ENCODE peak calls at places on chromosomes 3 and 15, in five cellular contexts. L is ovary, I is K562, B is body of pancreas, A is mammary epithelial cell. M is an unnamed sample.

GRCh38 chr3:38360345-38360744 is 13.8 kb downstream of the XYLB start:
- DNase-seq in L (no peak), I (no peak), B (no peak), A (no peak), M (no peak)

GRCh38 chr3:127777861-127778711 is 44.2 kb downstream of the MGLL start:
- DNase-seq in L (no peak), I (no peak), B (no peak), A (no peak), M (no peak)

GRCh38 chr3:18237251-18238005 is 187.7 kb downstream of the SATB1 start:
- DNase-seq in L (no peak), I (no peak), B (no peak), A (peak), M (no peak)

GRCh38 chr3:87082806-87083440 is 92.0 kb upstream of the VGLL3 start:
- DNase-seq in L (peak), I (no peak), B (peak), A (peak), M (no peak)

GRCh38 chr15:55267401-55268053 is 22.1 kb downstream of the RAB27A start:
- DNase-seq in L (no peak), I (no peak), B (peak), A (no peak), M (no peak)

GRCh38 chr3:32278714-32279113 is 40.2 kb downstream of the CMTM8 start:
- DNase-seq in L (no peak), I (no peak), B (no peak), A (peak), M (no peak)

GRCh38 chr15:83268147-83268546 is 16.3 kb downstream of the BNC1 start:
- DNase-seq in L (no peak), I (no peak), B (no peak), A (no peak), M (no peak)

GRCh38 chr3:185502987-185503386 is 4.2 kb upstream of the TMEM41A start:
- DNase-seq in L (no peak), I (peak), B (peak), A (no peak), M (no peak)

GRCh38 chr3:53239800-53240199 is 16.0 kb downstream of the TKT start:
- DNase-seq in L (no peak), I (no peak), B (no peak), A (no peak), M (no peak)

GRCh38 chr15:59437777-59438574 is at the start of gene FAM81A:
- DNase-seq in L (peak), I (peak), B (peak), A (peak), M (peak)

GRCh38 chr15:59437473-59437776 is 561 bp upstream of the FAM81A start:
- DNase-seq in L (peak), I (no peak), B (no peak), A (no peak), M (no peak)

GRCh38 chr15:59438891-59439290 is 905 bp downstream of the FAM81A start:
- DNase-seq in L (peak), I (no peak), B (no peak), A (no peak), M (no peak)

GRCh38 chr15:59434481-59434880 is 3.5 kb upstream of the FAM81A start:
- DNase-seq in L (no peak), I (no peak), B (no peak), A (no peak), M (no peak)

GRCh38 chr15:59436774-59437472 is 1.1 kb upstream of the FAM81A start:
- DNase-seq in L (peak), I (no peak), B (no peak), A (no peak), M (no peak)
- H3K4me3 ChIP-seq in L (peak), I (no peak), B (no peak), A (no peak), M (peak)

GRCh38 chr3:57017481-57017880 is 43.0 kb upstream of the SPATA12 start:
- DNase-seq in L (no peak), I (no peak), B (no peak), A (no peak), M (no peak)
- H3K27ac ChIP-seq in L (no peak), I (no peak), B (no peak), A (no peak), M (no peak)

GRCh38 chr3:183546625-183547024 is 8.9 kb downstream of the KLHL6 start:
- DNase-seq in L (no peak), I (no peak), B (no peak), A (no peak), M (no peak)

GRCh38 chr3:183545688-183546087 is 9.8 kb downstream of the KLHL6 start:
- DNase-seq in L (no peak), I (no peak), B (no peak), A (no peak), M (no peak)

GRCh38 chr3:183551930-183552329 is 3.6 kb downstream of the KLHL6 start:
- DNase-seq in L (no peak), I (no peak), B (no peak), A (no peak), M (no peak)

GRCh38 chr3:183553263-183554026 is 2.1 kb downstream of the KLHL6 start:
- DNase-seq in L (no peak), I (no peak), B (no peak), A (no peak), M (no peak)

GRCh38 chr3:183548262-183548769 is 7.2 kb downstream of the KLHL6 start:
- DNase-seq in L (no peak), I (no peak), B (peak), A (peak), M (no peak)
- H3K4me3 ChIP-seq in L (no peak), I (no peak), B (no peak), A (no peak), M (no peak)

DNA sequence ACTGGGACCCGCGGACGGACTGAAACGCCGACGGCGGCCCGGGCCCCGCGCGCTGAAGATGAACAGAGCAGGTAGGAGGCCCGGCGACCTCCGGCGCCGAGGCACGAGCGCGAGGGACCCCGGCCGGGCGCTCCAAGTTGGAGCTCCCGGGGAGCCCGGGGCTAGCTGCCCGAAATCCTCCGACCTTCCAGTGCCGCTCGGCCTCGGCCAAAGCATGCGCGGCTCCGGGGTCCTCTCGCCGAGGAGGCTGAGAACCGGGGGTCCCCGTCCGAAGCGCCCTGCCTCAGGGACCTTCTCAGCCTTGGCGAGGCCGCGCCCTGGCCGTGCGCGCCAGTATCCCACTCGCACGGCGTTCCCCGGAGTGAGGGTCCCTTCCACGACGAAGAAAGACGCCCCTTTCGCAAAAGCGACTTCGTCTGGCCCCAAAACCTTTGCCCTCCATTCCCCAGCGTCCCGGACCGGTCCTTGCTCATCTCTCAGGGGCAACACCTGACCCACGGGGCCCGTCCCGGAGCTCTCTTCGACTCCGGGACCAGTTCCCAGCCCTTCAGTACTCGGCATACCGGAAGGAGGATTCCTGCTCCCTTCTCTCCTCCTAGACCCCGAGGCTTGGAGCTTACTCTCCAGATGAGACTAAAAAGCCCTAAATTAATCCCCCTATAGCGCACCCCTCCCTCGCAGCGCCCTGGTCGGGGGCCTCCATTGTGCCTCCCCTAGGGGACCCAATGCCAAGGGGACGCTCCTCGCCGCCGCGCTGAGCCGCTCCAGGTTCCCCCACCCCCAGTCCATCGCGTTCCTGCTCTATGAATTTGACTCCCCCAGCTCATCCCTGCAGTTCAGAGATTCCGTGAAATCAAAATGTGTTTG is 7.7 kb upstream of the FGD5 start:
- DNase-seq in L (peak), I (no peak), B (no peak), A (no peak), M (no peak)
- H3K27ac ChIP-seq in L (peak), I (no peak), B (no peak), A (no peak), M (peak)

GRCh38 chr3:73729969-73730440 is 105.3 kb upstream of the PDZRN3 start:
- DNase-seq in L (no peak), I (no peak), B (no peak), A (no peak), M (peak)

GRCh38 chr3:73723596-73723995 is 98.9 kb upstream of the PDZRN3 start:
- DNase-seq in L (no peak), I (no peak), B (no peak), A (no peak), M (no peak)

GRCh38 chr3:73727854-73728253 is 103.1 kb upstream of the PDZRN3 start:
- DNase-seq in L (no peak), I (no peak), B (no peak), A (no peak), M (no peak)

GRCh38 chr3:73727117-73727802 is 102.5 kb upstream of the PDZRN3 start:
- DNase-seq in L (peak), I (no peak), B (peak), A (peak), M (peak)
- H3K4me3 ChIP-seq in L (no peak), I (no peak), B (no peak), A (no peak), M (no peak)

GRCh38 chr3:197175503-197175902 is 122.9 kb downstream of the DLG1 start:
- DNase-seq in L (no peak), I (no peak), B (no peak), A (no peak), M (no peak)
- H3K27ac ChIP-seq in L (no peak), I (no peak), B (no peak), A (no peak), M (no peak)

GRCh38 chr3:146159037-146159436 is 1.9 kb downstream of the PLOD2 start:
- DNase-seq in L (no peak), I (no peak), B (no peak), A (no peak), M (no peak)
- H3K4me3 ChIP-seq in L (peak), I (no peak), B (no peak), A (peak), M (peak)

GRCh38 chr3:197512691-197513571 is 42.8 kb downstream of the BDH1 start:
- DNase-seq in L (no peak), I (no peak), B (no peak), A (no peak), M (peak)

GRCh38 chr3:197511853-197512635 is 43.7 kb downstream of the BDH1 start:
- DNase-seq in L (no peak), I (no peak), B (no peak), A (no peak), M (peak)

GRCh38 chr3:197508924-197509775 is 46.6 kb downstream of the BDH1 start:
- DNase-seq in L (no peak), I (no peak), B (no peak), A (no peak), M (no peak)

GRCh38 chr3:197510642-197511018 is 45.1 kb downstream of the BDH1 start:
- DNase-seq in L (no peak), I (no peak), B (no peak), A (no peak), M (peak)

GRCh38 chr3:197511130-197511529 is 44.6 kb downstream of the BDH1 start:
- DNase-seq in L (no peak), I (no peak), B (no peak), A (peak), M (peak)
- H3K27ac ChIP-seq in L (no peak), I (no peak), B (no peak), A (no peak), M (no peak)